ENCODE peak calls at places on chromosomes 1 and 21, in eight cellular contexts. Y is A549, D is heart right ventricle, M is brain microvascular endothelial cell, F is GM12878, I is mesothelial cell of epicardium, P is stomach, C is choroid plexus epithelial cell. K is an unnamed sample.

GRCh38 chr1:197776348-197777082 is 1.2 kb upstream of the DENND1B start:
- DNase-seq in Y (no peak), D (no peak), M (no peak), F (no peak), I (no peak), P (no peak), C (peak), K (no peak)

GRCh38 chr1:226098870-226099832 is 36.6 kb downstream of the H3-3A start:
- DNase-seq in Y (no peak), D (no peak), M (no peak), F (no peak), I (no peak), P (no peak), C (no peak), K (no peak)

GRCh38 chr1:12088607-12089006 is 25.5 kb downstream of the TNFRSF8 start:
- DNase-seq in Y (no peak), D (no peak), M (no peak), F (no peak), I (no peak), P (peak), C (no peak), K (no peak)

GRCh38 chr1:53572061-53572801 is 113.0 kb downstream of the DMRTB1 start:
- DNase-seq in Y (peak), D (no peak), M (peak), F (no peak), I (peak), P (no peak), C (peak), K (no peak)

GRCh38 chr1:153649867-153650235 is 8.7 kb upstream of the SNAPIN start:
- DNase-seq in Y (no peak), D (peak), M (no peak), F (no peak), I (no peak), P (peak), C (no peak), K (no peak)

GRCh38 chr1:66779475-66780078 is 21.5 kb downstream of the INSL5 start:
- DNase-seq in Y (no peak), D (no peak), M (no peak), F (no peak), I (no peak), P (no peak), C (no peak), K (no peak)

GRCh38 chr1:64539808-64540207 is 69.9 kb downstream of the CACHD1 start:
- DNase-seq in Y (no peak), D (peak), M (peak), F (no peak), I (peak), P (peak), C (peak), K (peak)

GRCh38 chr1:905071-905749 is 18.5 kb upstream of the SAMD11 start:
- DNase-seq in Y (no peak), D (peak), M (no peak), F (no peak), I (no peak), P (peak), C (peak), K (no peak)

GRCh38 chr1:119372493-119373086 is 4.0 kb downstream of the HAO2 start:
- DNase-seq in Y (peak), D (peak), M (no peak), F (no peak), I (no peak), P (no peak), C (peak), K (no peak)

GRCh38 chr1:185966487-185966886 is 232.3 kb downstream of the HMCN1 start:
- DNase-seq in Y (no peak), D (no peak), M (no peak), F (no peak), I (no peak), P (no peak), C (peak), K (no peak)

GRCh38 chr1:41260768-41261167 is 18.7 kb upstream of the SCMH1 start:
- DNase-seq in Y (no peak), D (no peak), M (no peak), F (no peak), I (no peak), P (no peak), C (no peak), K (no peak)

GRCh38 chr1:186225089-186225488 is 150.0 kb downstream of the TPR start:
- DNase-seq in Y (no peak), D (no peak), M (no peak), F (no peak), I (no peak), P (no peak), C (no peak), K (no peak)

GRCh38 chr1:216616425-216616824 is 106.8 kb downstream of the ESRRG start:
- DNase-seq in Y (no peak), D (no peak), M (no peak), F (no peak), I (no peak), P (no peak), C (no peak), K (no peak)

GRCh38 chr1:24868016-24868875 is 61.8 kb downstream of the RUNX3 start:
- DNase-seq in Y (no peak), D (no peak), M (no peak), F (no peak), I (no peak), P (no peak), C (no peak), K (no peak)

GRCh38 chr1:145985502-145986439 is 10.6 kb downstream of the TXNIP start:
- DNase-seq in Y (no peak), D (peak), M (no peak), F (no peak), I (no peak), P (peak), C (peak), K (no peak)

GRCh38 chr1:194366705-194367104 is 1180.3 kb upstream of the B3GALT2 start:
- DNase-seq in Y (no peak), D (no peak), M (no peak), F (no peak), I (no peak), P (no peak), C (no peak), K (no peak)

GRCh38 chr1:226364129-226364899 is 43.6 kb downstream of the PARP1 start:
- DNase-seq in Y (no peak), D (peak), M (no peak), F (no peak), I (no peak), P (no peak), C (peak), K (no peak)

GRCh38 chr1:155082941-155083541 is 4.4 kb downstream of the EFNA3 start:
- DNase-seq in Y (no peak), D (no peak), M (no peak), F (no peak), I (no peak), P (no peak), C (no peak), K (no peak)

GRCh38 chr1:203907901-203908300 is 46.5 kb downstream of the SNRPE start:
- DNase-seq in Y (no peak), D (no peak), M (no peak), F (no peak), I (no peak), P (no peak), C (no peak), K (no peak)

GRCh38 chr1:205596876-205597275 is 34.9 kb downstream of the ELK4 start:
- DNase-seq in Y (no peak), D (no peak), M (no peak), F (no peak), I (no peak), P (no peak), C (no peak), K (no peak)

GRCh38 chr1:91777630-91778300 is 108.2 kb downstream of the TGFBR3 start:
- DNase-seq in Y (no peak), D (no peak), M (no peak), F (no peak), I (no peak), P (no peak), C (no peak), K (no peak)

GRCh38 chr1:204258213-204259115 is 44.7 kb upstream of the GOLT1A start:
- DNase-seq in Y (peak), D (peak), M (peak), F (no peak), I (peak), P (peak), C (peak), K (no peak)

GRCh38 chr21:44429894-44430293 is 25.4 kb upstream of the LRRC3 start:
- DNase-seq in Y (no peak), D (no peak), M (no peak), F (no peak), I (no peak), P (no peak), C (no peak), K (no peak)

GRCh38 chr1:150534002-150534401 is 15.2 kb upstream of the ADAMTSL4 start:
- DNase-seq in Y (no peak), D (no peak), M (no peak), F (no peak), I (no peak), P (no peak), C (no peak), K (no peak)

GRCh38 chr1:207810606-207811295 is 58.9 kb downstream of the CD46 start:
- DNase-seq in Y (no peak), D (no peak), M (no peak), F (no peak), I (no peak), P (no peak), C (no peak), K (no peak)

GRCh38 chr1:109530457-109531204 is 9.0 kb upstream of the GPR61 start:
- DNase-seq in Y (no peak), D (no peak), M (no peak), F (no peak), I (no peak), P (no peak), C (no peak), K (no peak)

GRCh38 chr1:88736633-88737248 is 52.7 kb downstream of the PKN2 start:
- DNase-seq in Y (peak), D (no peak), M (peak), F (no peak), I (no peak), P (no peak), C (peak), K (no peak)

GRCh38 chr1:85464497-85465098 is 361 bp downstream of the DDAH1 start:
- DNase-seq in Y (peak), D (peak), M (peak), F (no peak), I (peak), P (peak), C (peak), K (peak)

GRCh38 chr1:207807395-207808321 is 55.8 kb downstream of the CD46 start:
- DNase-seq in Y (no peak), D (no peak), M (no peak), F (no peak), I (no peak), P (peak), C (no peak), K (no peak)

GRCh38 chr1:43831866-43832654 is 101.5 kb upstream of the ARTN start:
- DNase-seq in Y (no peak), D (no peak), M (no peak), F (peak), I (no peak), P (no peak), C (no peak), K (no peak)

GRCh38 chr1:53896673-53897229 is 2.8 kb downstream of the DIO1 start:
- DNase-seq in Y (no peak), D (no peak), M (no peak), F (no peak), I (no peak), P (no peak), C (peak), K (no peak)

GRCh38 chr1:247857069-247857985 is at the start of gene TRIM58:
- DNase-seq in Y (no peak), D (no peak), M (no peak), F (no peak), I (peak), P (peak), C (no peak), K (no peak)

GRCh38 chr1:94697839-94698238 is 122.3 kb upstream of the SLC44A3 start:
- DNase-seq in Y (no peak), D (no peak), M (no peak), F (no peak), I (no peak), P (no peak), C (no peak), K (no peak)

GRCh38 chr1:145425436-145426029 is at the start of gene NBPF20:
- DNase-seq in Y (peak), D (peak), M (peak), F (peak), I (peak), P (peak), C (peak), K (peak)

GRCh38 chr1:19416919-19417441 is 68.4 kb downstream of the CAPZB start:
- DNase-seq in Y (no peak), D (no peak), M (no peak), F (no peak), I (no peak), P (no peak), C (no peak), K (no peak)

DNA sequence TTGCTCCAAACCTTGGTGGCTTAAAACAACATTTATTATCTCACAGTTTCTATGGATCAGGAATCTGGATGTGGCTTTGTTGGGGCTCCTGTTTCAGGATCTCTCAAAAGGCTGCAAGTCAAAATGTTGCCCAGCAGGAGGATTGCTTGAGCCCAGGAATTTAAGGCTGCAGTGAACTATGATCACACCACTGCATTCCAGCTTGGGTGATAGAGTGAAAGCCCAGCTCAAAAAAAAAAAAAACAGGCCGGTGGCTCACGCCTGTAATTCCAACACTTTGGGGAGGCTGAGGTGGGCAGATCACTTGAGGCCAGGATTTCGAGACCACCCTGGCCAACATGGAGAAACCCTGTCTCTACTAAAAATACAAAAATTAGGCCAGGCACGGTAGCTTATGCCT is 30.0 kb downstream of the BCAS2 start:
- DNase-seq in Y (no peak), D (no peak), M (peak), F (no peak), I (no peak), P (no peak), C (peak), K (no peak)
- TF ChIP-seq CTCF in Y (no peak), D (no peak), M (no peak), F (no peak), I (no peak), P (no peak), C (peak), K (no peak)

DNA sequence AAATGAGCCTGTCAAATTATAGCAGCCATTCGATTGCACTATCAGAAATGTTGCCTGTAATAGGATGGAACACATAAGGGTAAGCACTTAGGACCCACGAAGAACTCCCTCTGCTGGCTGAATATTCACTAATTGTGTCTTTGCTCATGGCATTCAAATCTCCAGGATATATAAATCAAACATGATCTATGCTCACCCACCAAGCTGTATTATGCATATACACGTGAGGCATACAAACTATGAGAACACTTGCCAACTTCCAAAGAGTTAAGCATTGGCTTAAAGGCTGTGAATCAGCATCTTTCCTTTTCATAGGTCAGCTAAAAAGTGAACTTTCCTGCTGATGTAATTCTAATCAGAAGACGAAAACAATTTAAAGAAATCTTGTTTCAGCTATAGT is 34.5 kb downstream of the TMPRSS15 start:
- DNase-seq in Y (no peak), D (no peak), M (no peak), F (no peak), I (no peak), P (no peak), C (peak), K (no peak)
- TF ChIP-seq CTCF in Y (no peak), D (no peak), M (peak), F (no peak), I (peak), P (no peak), C (peak), K (no peak)

GRCh38 chr1:98325646-98326441 is 335.7 kb upstream of the SNX7 start:
- DNase-seq in Y (no peak), D (peak), M (peak), F (no peak), I (no peak), P (peak), C (peak), K (peak)
- TF ChIP-seq CTCF in Y (no peak), D (no peak), M (no peak), F (no peak), I (no peak), P (no peak), C (no peak), K (no peak)

GRCh38 chr1:193338194-193338593 is 151.8 kb upstream of the B3GALT2 start:
- DNase-seq in Y (no peak), D (no peak), M (peak), F (no peak), I (no peak), P (no peak), C (peak), K (no peak)
- TF ChIP-seq CTCF in Y (peak), D (no peak), M (no peak), F (no peak), I (no peak), P (no peak), C (peak), K (no peak)

DNA sequence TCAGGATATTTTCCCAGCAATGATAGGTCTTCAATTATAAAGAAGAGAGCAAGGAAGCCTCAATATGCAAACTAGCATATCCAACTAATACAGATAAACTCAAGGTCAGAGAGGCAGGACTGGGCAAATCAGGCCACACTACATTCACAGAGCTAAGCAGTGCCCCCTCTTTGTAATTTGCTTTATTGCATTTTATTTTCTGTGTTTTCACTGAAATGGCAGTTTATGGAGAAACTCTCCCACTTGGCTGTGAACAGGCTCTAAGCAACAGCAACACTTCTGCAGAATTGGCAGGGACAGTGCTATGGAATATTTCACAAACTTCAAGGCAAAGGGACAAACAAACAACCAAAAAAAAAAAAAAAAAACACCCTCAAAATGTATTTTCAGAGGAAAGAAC is 93.4 kb upstream of the SOD1 start:
- DNase-seq in Y (no peak), D (no peak), M (no peak), F (no peak), I (no peak), P (no peak), C (peak), K (no peak)
- TF ChIP-seq CTCF in Y (no peak), D (no peak), M (peak), F (no peak), I (no peak), P (no peak), C (peak), K (no peak)

GRCh38 chr1:77143529-77144121 is 75.6 kb downstream of the PIGK start:
- DNase-seq in Y (peak), D (no peak), M (no peak), F (no peak), I (no peak), P (no peak), C (peak), K (no peak)
- TF ChIP-seq CTCF in Y (peak), D (no peak), M (no peak), F (no peak), I (peak), P (no peak), C (peak), K (peak)

GRCh38 chr1:212284744-212285684 is at the start of gene PPP2R5A:
- DNase-seq in Y (peak), D (peak), M (peak), F (peak), I (peak), P (peak), C (peak), K (peak)
- TF ChIP-seq CTCF in Y (peak), D (no peak), M (peak), F (peak), I (no peak), P (peak), C (peak), K (peak)

DNA sequence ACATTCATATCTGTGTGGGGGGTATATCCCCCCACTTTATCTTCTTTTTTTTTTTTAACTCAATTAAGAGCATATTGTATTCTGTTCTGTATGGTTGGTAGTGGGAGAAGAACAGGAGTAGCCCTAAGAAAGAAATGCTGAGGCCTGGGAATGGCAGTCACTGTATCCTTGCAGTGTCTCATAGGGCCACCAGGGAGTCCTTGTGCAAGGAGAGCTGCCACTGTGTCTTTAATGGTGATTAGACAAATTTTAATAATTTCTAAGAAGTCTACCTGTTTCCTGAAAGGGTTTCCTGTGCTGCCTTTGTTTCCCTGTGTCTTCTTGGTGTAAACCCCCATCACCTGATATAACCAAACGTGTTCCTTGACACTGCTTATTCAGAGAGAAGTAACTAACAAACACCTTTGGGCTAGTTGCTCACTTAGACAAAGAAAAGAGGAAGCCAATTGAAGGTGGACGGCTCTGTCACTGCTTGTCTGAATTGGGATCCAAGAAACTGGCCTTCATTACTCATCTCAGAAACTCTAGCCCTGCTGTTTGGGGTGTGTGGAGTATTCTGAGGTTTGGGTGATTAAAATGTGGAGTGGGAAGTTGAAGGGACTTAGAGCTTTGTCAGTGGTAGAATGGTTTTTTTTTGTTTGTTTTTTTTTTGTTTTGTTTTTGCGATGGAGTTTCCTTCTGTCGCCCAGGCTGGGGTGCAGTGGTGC is 15.2 kb downstream of the GIPC2 start:
- DNase-seq in Y (no peak), D (no peak), M (no peak), F (peak), I (no peak), P (no peak), C (no peak), K (no peak)
- TF ChIP-seq CTCF in Y (no peak), D (no peak), M (peak), F (peak), I (no peak), P (no peak), C (no peak), K (no peak)

GRCh38 chr1:39720094-39720999 is 18.3 kb upstream of the PPIE start:
- DNase-seq in Y (no peak), D (no peak), M (peak), F (no peak), I (no peak), P (no peak), C (peak), K (no peak)
- TF ChIP-seq CTCF in Y (peak), D (peak), M (peak), F (peak), I (peak), P (peak), C (peak), K (peak)

GRCh38 chr1:176205322-176205914 is 1.7 kb downstream of the COP1 start:
- DNase-seq in Y (no peak), D (no peak), M (no peak), F (no peak), I (no peak), P (no peak), C (peak), K (no peak)

GRCh38 chr1:176206006-176206960 is 803 bp downstream of the COP1 start:
- DNase-seq in Y (peak), D (peak), M (peak), F (no peak), I (peak), P (peak), C (peak), K (no peak)

GRCh38 chr1:176208034-176208433 is 948 bp upstream of the COP1 start:
- DNase-seq in Y (no peak), D (no peak), M (no peak), F (no peak), I (no peak), P (no peak), C (no peak), K (no peak)

GRCh38 chr1:176203735-176204134 is 3.4 kb downstream of the COP1 start:
- DNase-seq in Y (no peak), D (no peak), M (no peak), F (no peak), I (no peak), P (no peak), C (no peak), K (no peak)

GRCh38 chr1:176206961-176207902 is at the start of gene COP1:
- DNase-seq in Y (peak), D (peak), M (peak), F (peak), I (peak), P (peak), C (peak), K (peak)
- TF ChIP-seq CTCF in Y (no peak), D (peak), M (no peak), F (peak), I (no peak), P (no peak), C (peak), K (peak)